ENCODE peak calls at places on chromosomes 5 and 9, in eight cellular contexts. One of them, this sample, is unnamed.

GRCh38 chr9:3205421-3206095 is 320.2 kb downstream of the RFX3 start:
- DNase-seq in ovary: no peak
- DNase-seq in activated CD4-positive, alpha-beta T cell treated with anti-CD3 and anti-CD28 coated beads, Interleukin-2, amount 50 U/mL, for 1 hour: no peak
- DNase-seq in IMR-90: no peak
- DNase-seq in pancreas: no peak
- DNase-seq in CD8-positive, alpha-beta T cell: no peak
- DNase-seq in activated T-helper 1 cell treated with anti-CD3 and anti-CD28 coated beads, Interleukin-12 subunit alpha, Interleukin-12 subunit beta, Interleukin-2, Interleukin-4 antibody, amounts not matched to agents 30 ng/mL and 10 ng/mL and 1 ng/mL, durations not matched to agents 14 hours and 24 hours and 36 hours: no peak
- DNase-seq in dorsolateral prefrontal cortex: no peak
- DNase-seq in this sample: no peak

GRCh38 chr9:112048924-112049785 is 125.9 kb downstream of the SUSD1 start:
- DNase-seq in ovary: no peak
- DNase-seq in activated CD4-positive, alpha-beta T cell treated with anti-CD3 and anti-CD28 coated beads, Interleukin-2, amount 50 U/mL, for 1 hour: no peak
- DNase-seq in IMR-90: peak
- DNase-seq in pancreas: no peak
- DNase-seq in CD8-positive, alpha-beta T cell: no peak
- DNase-seq in activated T-helper 1 cell treated with anti-CD3 and anti-CD28 coated beads, Interleukin-12 subunit alpha, Interleukin-12 subunit beta, Interleukin-2, Interleukin-4 antibody, amounts not matched to agents 30 ng/mL and 10 ng/mL and 1 ng/mL, durations not matched to agents 14 hours and 24 hours and 36 hours: no peak
- DNase-seq in dorsolateral prefrontal cortex: no peak
- DNase-seq in this sample: no peak

GRCh38 chr9:121282309-121283071 is 14.5 kb downstream of the GSN start:
- DNase-seq in ovary: peak
- DNase-seq in activated CD4-positive, alpha-beta T cell treated with anti-CD3 and anti-CD28 coated beads, Interleukin-2, amount 50 U/mL, for 1 hour: no peak
- DNase-seq in IMR-90: peak
- DNase-seq in pancreas: no peak
- DNase-seq in CD8-positive, alpha-beta T cell: no peak
- DNase-seq in activated T-helper 1 cell treated with anti-CD3 and anti-CD28 coated beads, Interleukin-12 subunit alpha, Interleukin-12 subunit beta, Interleukin-2, Interleukin-4 antibody, amounts not matched to agents 30 ng/mL and 10 ng/mL and 1 ng/mL, durations not matched to agents 14 hours and 24 hours and 36 hours: no peak
- DNase-seq in dorsolateral prefrontal cortex: no peak
- DNase-seq in this sample: no peak

GRCh38 chr5:40080191-40080590 is 599.5 kb upstream of the PTGER4 start:
- DNase-seq in ovary: no peak
- DNase-seq in activated CD4-positive, alpha-beta T cell treated with anti-CD3 and anti-CD28 coated beads, Interleukin-2, amount 50 U/mL, for 1 hour: no peak
- DNase-seq in IMR-90: no peak
- DNase-seq in pancreas: no peak
- DNase-seq in CD8-positive, alpha-beta T cell: no peak
- DNase-seq in activated T-helper 1 cell treated with anti-CD3 and anti-CD28 coated beads, Interleukin-12 subunit alpha, Interleukin-12 subunit beta, Interleukin-2, Interleukin-4 antibody, amounts not matched to agents 30 ng/mL and 10 ng/mL and 1 ng/mL, durations not matched to agents 14 hours and 24 hours and 36 hours: no peak
- DNase-seq in dorsolateral prefrontal cortex: no peak
- DNase-seq in this sample: no peak

GRCh38 chr5:77239126-77239741 is 28.8 kb downstream of the PDE8B start:
- DNase-seq in ovary: no peak
- DNase-seq in activated CD4-positive, alpha-beta T cell treated with anti-CD3 and anti-CD28 coated beads, Interleukin-2, amount 50 U/mL, for 1 hour: no peak
- DNase-seq in IMR-90: no peak
- DNase-seq in pancreas: no peak
- DNase-seq in CD8-positive, alpha-beta T cell: no peak
- DNase-seq in activated T-helper 1 cell treated with anti-CD3 and anti-CD28 coated beads, Interleukin-12 subunit alpha, Interleukin-12 subunit beta, Interleukin-2, Interleukin-4 antibody, amounts not matched to agents 30 ng/mL and 10 ng/mL and 1 ng/mL, durations not matched to agents 14 hours and 24 hours and 36 hours: no peak
- DNase-seq in dorsolateral prefrontal cortex: no peak
- DNase-seq in this sample: no peak

GRCh38 chr9:123063172-123063508 is 29.7 kb downstream of the GPR21 start:
- DNase-seq in ovary: no peak
- DNase-seq in activated CD4-positive, alpha-beta T cell treated with anti-CD3 and anti-CD28 coated beads, Interleukin-2, amount 50 U/mL, for 1 hour: no peak
- DNase-seq in IMR-90: peak
- DNase-seq in pancreas: no peak
- DNase-seq in CD8-positive, alpha-beta T cell: no peak
- DNase-seq in activated T-helper 1 cell treated with anti-CD3 and anti-CD28 coated beads, Interleukin-12 subunit alpha, Interleukin-12 subunit beta, Interleukin-2, Interleukin-4 antibody, amounts not matched to agents 30 ng/mL and 10 ng/mL and 1 ng/mL, durations not matched to agents 14 hours and 24 hours and 36 hours: no peak
- DNase-seq in dorsolateral prefrontal cortex: no peak
- DNase-seq in this sample: no peak

GRCh38 chr9:92247296-92247695 is 46.2 kb downstream of the IARS1 start:
- DNase-seq in ovary: no peak
- DNase-seq in activated CD4-positive, alpha-beta T cell treated with anti-CD3 and anti-CD28 coated beads, Interleukin-2, amount 50 U/mL, for 1 hour: no peak
- DNase-seq in IMR-90: peak
- DNase-seq in pancreas: no peak
- DNase-seq in CD8-positive, alpha-beta T cell: no peak
- DNase-seq in activated T-helper 1 cell treated with anti-CD3 and anti-CD28 coated beads, Interleukin-12 subunit alpha, Interleukin-12 subunit beta, Interleukin-2, Interleukin-4 antibody, amounts not matched to agents 30 ng/mL and 10 ng/mL and 1 ng/mL, durations not matched to agents 14 hours and 24 hours and 36 hours: no peak
- DNase-seq in dorsolateral prefrontal cortex: no peak
- DNase-seq in this sample: no peak

GRCh38 chr5:179680014-179680779 is 637 bp downstream of the CBY3 start:
- DNase-seq in ovary: no peak
- DNase-seq in activated CD4-positive, alpha-beta T cell treated with anti-CD3 and anti-CD28 coated beads, Interleukin-2, amount 50 U/mL, for 1 hour: no peak
- DNase-seq in IMR-90: no peak
- DNase-seq in pancreas: no peak
- DNase-seq in CD8-positive, alpha-beta T cell: no peak
- DNase-seq in activated T-helper 1 cell treated with anti-CD3 and anti-CD28 coated beads, Interleukin-12 subunit alpha, Interleukin-12 subunit beta, Interleukin-2, Interleukin-4 antibody, amounts not matched to agents 30 ng/mL and 10 ng/mL and 1 ng/mL, durations not matched to agents 14 hours and 24 hours and 36 hours: no peak
- DNase-seq in dorsolateral prefrontal cortex: no peak
- DNase-seq in this sample: no peak

GRCh38 chr5:38639377-38640011 is 83.0 kb upstream of the LIFR start:
- DNase-seq in ovary: no peak
- DNase-seq in activated CD4-positive, alpha-beta T cell treated with anti-CD3 and anti-CD28 coated beads, Interleukin-2, amount 50 U/mL, for 1 hour: no peak
- DNase-seq in IMR-90: no peak
- DNase-seq in pancreas: no peak
- DNase-seq in CD8-positive, alpha-beta T cell: no peak
- DNase-seq in activated T-helper 1 cell treated with anti-CD3 and anti-CD28 coated beads, Interleukin-12 subunit alpha, Interleukin-12 subunit beta, Interleukin-2, Interleukin-4 antibody, amounts not matched to agents 30 ng/mL and 10 ng/mL and 1 ng/mL, durations not matched to agents 14 hours and 24 hours and 36 hours: no peak
- DNase-seq in dorsolateral prefrontal cortex: no peak
- DNase-seq in this sample: no peak

GRCh38 chr5:135034186-135034962 is at the start of gene PITX1:
- DNase-seq in ovary: no peak
- DNase-seq in activated CD4-positive, alpha-beta T cell treated with anti-CD3 and anti-CD28 coated beads, Interleukin-2, amount 50 U/mL, for 1 hour: peak
- DNase-seq in IMR-90: peak
- DNase-seq in pancreas: peak
- DNase-seq in CD8-positive, alpha-beta T cell: no peak
- DNase-seq in activated T-helper 1 cell treated with anti-CD3 and anti-CD28 coated beads, Interleukin-12 subunit alpha, Interleukin-12 subunit beta, Interleukin-2, Interleukin-4 antibody, amounts not matched to agents 30 ng/mL and 10 ng/mL and 1 ng/mL, durations not matched to agents 14 hours and 24 hours and 36 hours: no peak
- DNase-seq in dorsolateral prefrontal cortex: no peak
- DNase-seq in this sample: peak

GRCh38 chr9:107539427-107540154 is 50.0 kb upstream of the KLF4 start:
- DNase-seq in ovary: no peak
- DNase-seq in activated CD4-positive, alpha-beta T cell treated with anti-CD3 and anti-CD28 coated beads, Interleukin-2, amount 50 U/mL, for 1 hour: no peak
- DNase-seq in IMR-90: no peak
- DNase-seq in pancreas: no peak
- DNase-seq in CD8-positive, alpha-beta T cell: no peak
- DNase-seq in activated T-helper 1 cell treated with anti-CD3 and anti-CD28 coated beads, Interleukin-12 subunit alpha, Interleukin-12 subunit beta, Interleukin-2, Interleukin-4 antibody, amounts not matched to agents 30 ng/mL and 10 ng/mL and 1 ng/mL, durations not matched to agents 14 hours and 24 hours and 36 hours: no peak
- DNase-seq in dorsolateral prefrontal cortex: no peak
- DNase-seq in this sample: peak

GRCh38 chr9:26863074-26863473 is 29.5 kb downstream of the CAAP1 start:
- DNase-seq in ovary: no peak
- DNase-seq in activated CD4-positive, alpha-beta T cell treated with anti-CD3 and anti-CD28 coated beads, Interleukin-2, amount 50 U/mL, for 1 hour: no peak
- DNase-seq in IMR-90: peak
- DNase-seq in pancreas: no peak
- DNase-seq in CD8-positive, alpha-beta T cell: no peak
- DNase-seq in activated T-helper 1 cell treated with anti-CD3 and anti-CD28 coated beads, Interleukin-12 subunit alpha, Interleukin-12 subunit beta, Interleukin-2, Interleukin-4 antibody, amounts not matched to agents 30 ng/mL and 10 ng/mL and 1 ng/mL, durations not matched to agents 14 hours and 24 hours and 36 hours: no peak
- DNase-seq in dorsolateral prefrontal cortex: no peak
- DNase-seq in this sample: no peak

GRCh38 chr9:69085523-69086283 is 50.2 kb downstream of the FXN start:
- DNase-seq in ovary: no peak
- DNase-seq in activated CD4-positive, alpha-beta T cell treated with anti-CD3 and anti-CD28 coated beads, Interleukin-2, amount 50 U/mL, for 1 hour: no peak
- DNase-seq in IMR-90: peak
- DNase-seq in pancreas: no peak
- DNase-seq in CD8-positive, alpha-beta T cell: no peak
- DNase-seq in activated T-helper 1 cell treated with anti-CD3 and anti-CD28 coated beads, Interleukin-12 subunit alpha, Interleukin-12 subunit beta, Interleukin-2, Interleukin-4 antibody, amounts not matched to agents 30 ng/mL and 10 ng/mL and 1 ng/mL, durations not matched to agents 14 hours and 24 hours and 36 hours: no peak
- DNase-seq in dorsolateral prefrontal cortex: no peak
- DNase-seq in this sample: no peak

GRCh38 chr5:111984044-111984443 is 227.1 kb upstream of the NREP start:
- DNase-seq in ovary: no peak
- DNase-seq in activated CD4-positive, alpha-beta T cell treated with anti-CD3 and anti-CD28 coated beads, Interleukin-2, amount 50 U/mL, for 1 hour: no peak
- DNase-seq in IMR-90: peak
- DNase-seq in pancreas: no peak
- DNase-seq in CD8-positive, alpha-beta T cell: no peak
- DNase-seq in activated T-helper 1 cell treated with anti-CD3 and anti-CD28 coated beads, Interleukin-12 subunit alpha, Interleukin-12 subunit beta, Interleukin-2, Interleukin-4 antibody, amounts not matched to agents 30 ng/mL and 10 ng/mL and 1 ng/mL, durations not matched to agents 14 hours and 24 hours and 36 hours: no peak
- DNase-seq in dorsolateral prefrontal cortex: no peak
- DNase-seq in this sample: no peak

GRCh38 chr9:79492092-79492995 is 79.4 kb upstream of the TLE4 start:
- DNase-seq in ovary: no peak
- DNase-seq in activated CD4-positive, alpha-beta T cell treated with anti-CD3 and anti-CD28 coated beads, Interleukin-2, amount 50 U/mL, for 1 hour: no peak
- DNase-seq in IMR-90: peak
- DNase-seq in pancreas: no peak
- DNase-seq in CD8-positive, alpha-beta T cell: no peak
- DNase-seq in activated T-helper 1 cell treated with anti-CD3 and anti-CD28 coated beads, Interleukin-12 subunit alpha, Interleukin-12 subunit beta, Interleukin-2, Interleukin-4 antibody, amounts not matched to agents 30 ng/mL and 10 ng/mL and 1 ng/mL, durations not matched to agents 14 hours and 24 hours and 36 hours: no peak
- DNase-seq in dorsolateral prefrontal cortex: no peak
- DNase-seq in this sample: no peak

GRCh38 chr5:177502886-177503285 is 5.5 kb upstream of the PDLIM7 start:
- DNase-seq in ovary: no peak
- DNase-seq in activated CD4-positive, alpha-beta T cell treated with anti-CD3 and anti-CD28 coated beads, Interleukin-2, amount 50 U/mL, for 1 hour: no peak
- DNase-seq in IMR-90: no peak
- DNase-seq in pancreas: peak
- DNase-seq in CD8-positive, alpha-beta T cell: no peak
- DNase-seq in activated T-helper 1 cell treated with anti-CD3 and anti-CD28 coated beads, Interleukin-12 subunit alpha, Interleukin-12 subunit beta, Interleukin-2, Interleukin-4 antibody, amounts not matched to agents 30 ng/mL and 10 ng/mL and 1 ng/mL, durations not matched to agents 14 hours and 24 hours and 36 hours: no peak
- DNase-seq in dorsolateral prefrontal cortex: no peak
- DNase-seq in this sample: no peak

GRCh38 chr9:100602302-100602930 is 24.5 kb downstream of the CAVIN4 start:
- DNase-seq in ovary: no peak
- DNase-seq in activated CD4-positive, alpha-beta T cell treated with anti-CD3 and anti-CD28 coated beads, Interleukin-2, amount 50 U/mL, for 1 hour: no peak
- DNase-seq in IMR-90: peak
- DNase-seq in pancreas: no peak
- DNase-seq in CD8-positive, alpha-beta T cell: no peak
- DNase-seq in activated T-helper 1 cell treated with anti-CD3 and anti-CD28 coated beads, Interleukin-12 subunit alpha, Interleukin-12 subunit beta, Interleukin-2, Interleukin-4 antibody, amounts not matched to agents 30 ng/mL and 10 ng/mL and 1 ng/mL, durations not matched to agents 14 hours and 24 hours and 36 hours: no peak
- DNase-seq in dorsolateral prefrontal cortex: no peak
- DNase-seq in this sample: peak

GRCh38 chr9:127283917-127284316 is 19.3 kb downstream of the GARNL3 start:
- DNase-seq in ovary: no peak
- DNase-seq in activated CD4-positive, alpha-beta T cell treated with anti-CD3 and anti-CD28 coated beads, Interleukin-2, amount 50 U/mL, for 1 hour: peak
- DNase-seq in IMR-90: peak
- DNase-seq in pancreas: no peak
- DNase-seq in CD8-positive, alpha-beta T cell: peak
- DNase-seq in activated T-helper 1 cell treated with anti-CD3 and anti-CD28 coated beads, Interleukin-12 subunit alpha, Interleukin-12 subunit beta, Interleukin-2, Interleukin-4 antibody, amounts not matched to agents 30 ng/mL and 10 ng/mL and 1 ng/mL, durations not matched to agents 14 hours and 24 hours and 36 hours: no peak
- DNase-seq in dorsolateral prefrontal cortex: peak
- DNase-seq in this sample: peak

GRCh38 chr9:22463205-22463604 is 16.6 kb downstream of the DMRTA1 start:
- DNase-seq in ovary: no peak
- DNase-seq in activated CD4-positive, alpha-beta T cell treated with anti-CD3 and anti-CD28 coated beads, Interleukin-2, amount 50 U/mL, for 1 hour: no peak
- DNase-seq in IMR-90: no peak
- DNase-seq in pancreas: no peak
- DNase-seq in CD8-positive, alpha-beta T cell: no peak
- DNase-seq in activated T-helper 1 cell treated with anti-CD3 and anti-CD28 coated beads, Interleukin-12 subunit alpha, Interleukin-12 subunit beta, Interleukin-2, Interleukin-4 antibody, amounts not matched to agents 30 ng/mL and 10 ng/mL and 1 ng/mL, durations not matched to agents 14 hours and 24 hours and 36 hours: no peak
- DNase-seq in dorsolateral prefrontal cortex: no peak
- DNase-seq in this sample: no peak

GRCh38 chr9:125233678-125234077 is 7.5 kb downstream of the HSPA5 start:
- DNase-seq in ovary: no peak
- DNase-seq in activated CD4-positive, alpha-beta T cell treated with anti-CD3 and anti-CD28 coated beads, Interleukin-2, amount 50 U/mL, for 1 hour: no peak
- DNase-seq in IMR-90: peak
- DNase-seq in pancreas: no peak
- DNase-seq in CD8-positive, alpha-beta T cell: no peak
- DNase-seq in activated T-helper 1 cell treated with anti-CD3 and anti-CD28 coated beads, Interleukin-12 subunit alpha, Interleukin-12 subunit beta, Interleukin-2, Interleukin-4 antibody, amounts not matched to agents 30 ng/mL and 10 ng/mL and 1 ng/mL, durations not matched to agents 14 hours and 24 hours and 36 hours: no peak
- DNase-seq in dorsolateral prefrontal cortex: no peak
- DNase-seq in this sample: no peak

GRCh38 chr9:89850633-89851325 is 246.0 kb downstream of the GADD45G start:
- DNase-seq in ovary: no peak
- DNase-seq in activated CD4-positive, alpha-beta T cell treated with anti-CD3 and anti-CD28 coated beads, Interleukin-2, amount 50 U/mL, for 1 hour: no peak
- DNase-seq in IMR-90: peak
- DNase-seq in pancreas: no peak
- DNase-seq in CD8-positive, alpha-beta T cell: no peak
- DNase-seq in activated T-helper 1 cell treated with anti-CD3 and anti-CD28 coated beads, Interleukin-12 subunit alpha, Interleukin-12 subunit beta, Interleukin-2, Interleukin-4 antibody, amounts not matched to agents 30 ng/mL and 10 ng/mL and 1 ng/mL, durations not matched to agents 14 hours and 24 hours and 36 hours: no peak
- DNase-seq in dorsolateral prefrontal cortex: no peak
- DNase-seq in this sample: no peak

GRCh38 chr9:91986248-91986647 is 36.2 kb upstream of the ROR2 start:
- DNase-seq in ovary: no peak
- DNase-seq in activated CD4-positive, alpha-beta T cell treated with anti-CD3 and anti-CD28 coated beads, Interleukin-2, amount 50 U/mL, for 1 hour: no peak
- DNase-seq in IMR-90: peak
- DNase-seq in pancreas: no peak
- DNase-seq in CD8-positive, alpha-beta T cell: no peak
- DNase-seq in activated T-helper 1 cell treated with anti-CD3 and anti-CD28 coated beads, Interleukin-12 subunit alpha, Interleukin-12 subunit beta, Interleukin-2, Interleukin-4 antibody, amounts not matched to agents 30 ng/mL and 10 ng/mL and 1 ng/mL, durations not matched to agents 14 hours and 24 hours and 36 hours: no peak
- DNase-seq in dorsolateral prefrontal cortex: no peak
- DNase-seq in this sample: no peak

GRCh38 chr9:135000647-135001245 is 83.0 kb upstream of the FCN1 start:
- DNase-seq in ovary: no peak
- DNase-seq in activated CD4-positive, alpha-beta T cell treated with anti-CD3 and anti-CD28 coated beads, Interleukin-2, amount 50 U/mL, for 1 hour: no peak
- DNase-seq in IMR-90: no peak
- DNase-seq in pancreas: no peak
- DNase-seq in CD8-positive, alpha-beta T cell: no peak
- DNase-seq in activated T-helper 1 cell treated with anti-CD3 and anti-CD28 coated beads, Interleukin-12 subunit alpha, Interleukin-12 subunit beta, Interleukin-2, Interleukin-4 antibody, amounts not matched to agents 30 ng/mL and 10 ng/mL and 1 ng/mL, durations not matched to agents 14 hours and 24 hours and 36 hours: no peak
- DNase-seq in dorsolateral prefrontal cortex: no peak
- DNase-seq in this sample: no peak

GRCh38 chr5:107893642-107894041 is 222.9 kb upstream of the EFNA5 start:
- DNase-seq in ovary: no peak
- DNase-seq in activated CD4-positive, alpha-beta T cell treated with anti-CD3 and anti-CD28 coated beads, Interleukin-2, amount 50 U/mL, for 1 hour: no peak
- DNase-seq in IMR-90: peak
- DNase-seq in pancreas: no peak
- DNase-seq in CD8-positive, alpha-beta T cell: no peak
- DNase-seq in activated T-helper 1 cell treated with anti-CD3 and anti-CD28 coated beads, Interleukin-12 subunit alpha, Interleukin-12 subunit beta, Interleukin-2, Interleukin-4 antibody, amounts not matched to agents 30 ng/mL and 10 ng/mL and 1 ng/mL, durations not matched to agents 14 hours and 24 hours and 36 hours: no peak
- DNase-seq in dorsolateral prefrontal cortex: no peak
- DNase-seq in this sample: no peak

GRCh38 chr9:27763831-27764230 is 190.6 kb upstream of the C9orf72 start:
- DNase-seq in ovary: no peak
- DNase-seq in activated CD4-positive, alpha-beta T cell treated with anti-CD3 and anti-CD28 coated beads, Interleukin-2, amount 50 U/mL, for 1 hour: no peak
- DNase-seq in IMR-90: no peak
- DNase-seq in pancreas: no peak
- DNase-seq in CD8-positive, alpha-beta T cell: no peak
- DNase-seq in activated T-helper 1 cell treated with anti-CD3 and anti-CD28 coated beads, Interleukin-12 subunit alpha, Interleukin-12 subunit beta, Interleukin-2, Interleukin-4 antibody, amounts not matched to agents 30 ng/mL and 10 ng/mL and 1 ng/mL, durations not matched to agents 14 hours and 24 hours and 36 hours: no peak
- DNase-seq in dorsolateral prefrontal cortex: no peak
- DNase-seq in this sample: no peak

This sample was measured in WTC11.